ENCODE peak calls at places on chromosomes 7 and 10, in eight cellular contexts. One of them, this sample, is unnamed.

GRCh38 chr10:49418328-49418727 is 22.4 kb upstream of the DRGX start:
- DNase-seq in lower leg skin: no peak
- DNase-seq in AG09319: no peak
- DNase-seq in WTC11: no peak
- DNase-seq in mucosa of gallbladder: no peak
- DNase-seq in PC-9: no peak
- DNase-seq in frontal cortex: no peak
- DNase-seq in activated CD4-positive, CD25-positive, alpha-beta regulatory T cell: no peak
- DNase-seq in this sample: no peak

GRCh38 chr7:24129597-24129996 is 154.4 kb upstream of the NPY start:
- DNase-seq in lower leg skin: no peak
- DNase-seq in AG09319: peak
- DNase-seq in WTC11: no peak
- DNase-seq in mucosa of gallbladder: no peak
- DNase-seq in PC-9: no peak
- DNase-seq in frontal cortex: no peak
- DNase-seq in activated CD4-positive, CD25-positive, alpha-beta regulatory T cell: no peak
- DNase-seq in this sample: no peak

GRCh38 chr7:31104361-31105255 is 52.5 kb downstream of the ADCYAP1R1 start:
- DNase-seq in lower leg skin: peak
- DNase-seq in AG09319: no peak
- DNase-seq in WTC11: no peak
- DNase-seq in mucosa of gallbladder: peak
- DNase-seq in PC-9: no peak
- DNase-seq in frontal cortex: no peak
- DNase-seq in activated CD4-positive, CD25-positive, alpha-beta regulatory T cell: no peak
- DNase-seq in this sample: peak

GRCh38 chr10:94077042-94077441 is 83.3 kb downstream of the PLCE1 start:
- DNase-seq in lower leg skin: no peak
- DNase-seq in AG09319: no peak
- DNase-seq in WTC11: no peak
- DNase-seq in mucosa of gallbladder: no peak
- DNase-seq in PC-9: no peak
- DNase-seq in frontal cortex: no peak
- DNase-seq in activated CD4-positive, CD25-positive, alpha-beta regulatory T cell: no peak
- DNase-seq in this sample: no peak

GRCh38 chr10:70234668-70235447 is 1.6 kb upstream of the PPA1 start:
- DNase-seq in lower leg skin: peak
- DNase-seq in AG09319: peak
- DNase-seq in WTC11: no peak
- DNase-seq in mucosa of gallbladder: no peak
- DNase-seq in PC-9: no peak
- DNase-seq in frontal cortex: no peak
- DNase-seq in activated CD4-positive, CD25-positive, alpha-beta regulatory T cell: no peak
- DNase-seq in this sample: no peak

GRCh38 chr10:74320717-74321116 is 169.7 kb downstream of the ADK start:
- DNase-seq in lower leg skin: no peak
- DNase-seq in AG09319: no peak
- DNase-seq in WTC11: no peak
- DNase-seq in mucosa of gallbladder: no peak
- DNase-seq in PC-9: no peak
- DNase-seq in frontal cortex: no peak
- DNase-seq in activated CD4-positive, CD25-positive, alpha-beta regulatory T cell: no peak
- DNase-seq in this sample: no peak

GRCh38 chr7:101617451-101618206 is 11.5 kb downstream of the MYL10 start:
- DNase-seq in lower leg skin: no peak
- DNase-seq in AG09319: no peak
- DNase-seq in WTC11: no peak
- DNase-seq in mucosa of gallbladder: no peak
- DNase-seq in PC-9: no peak
- DNase-seq in frontal cortex: no peak
- DNase-seq in activated CD4-positive, CD25-positive, alpha-beta regulatory T cell: no peak
- DNase-seq in this sample: no peak

GRCh38 chr10:72253002-72253401 is 20.7 kb upstream of the DDIT4 start:
- DNase-seq in lower leg skin: no peak
- DNase-seq in AG09319: no peak
- DNase-seq in WTC11: no peak
- DNase-seq in mucosa of gallbladder: no peak
- DNase-seq in PC-9: no peak
- DNase-seq in frontal cortex: no peak
- DNase-seq in activated CD4-positive, CD25-positive, alpha-beta regulatory T cell: no peak
- DNase-seq in this sample: no peak

GRCh38 chr7:121057878-121058277 is 69.4 kb downstream of the CPED1 start:
- DNase-seq in lower leg skin: no peak
- DNase-seq in AG09319: no peak
- DNase-seq in WTC11: no peak
- DNase-seq in mucosa of gallbladder: no peak
- DNase-seq in PC-9: no peak
- DNase-seq in frontal cortex: no peak
- DNase-seq in activated CD4-positive, CD25-positive, alpha-beta regulatory T cell: no peak
- DNase-seq in this sample: no peak

GRCh38 chr10:30784896-30785605 is 155.5 kb upstream of the LYZL2 start:
- DNase-seq in lower leg skin: peak
- DNase-seq in AG09319: no peak
- DNase-seq in WTC11: peak
- DNase-seq in mucosa of gallbladder: peak
- DNase-seq in PC-9: no peak
- DNase-seq in frontal cortex: peak
- DNase-seq in activated CD4-positive, CD25-positive, alpha-beta regulatory T cell: no peak
- DNase-seq in this sample: peak